ENCODE peak calls at places on chromosomes 16 and 17, in seven cellular contexts. Z, M, T, F, D, N and B are unnamed samples.

GRCh38 chr17:13500947-13501346 is 100.8 kb downstream of the HS3ST3A1 start:
- DNase-seq in F (no peak), M (no peak), N (no peak), D (no peak), Z (no peak), T (no peak), B (no peak)

GRCh38 chr16:64687796-64688195 is 434.1 kb downstream of the CDH11 start:
- DNase-seq in D (no peak), Z (no peak), F (no peak), T (no peak), M (no peak), N (no peak), B (no peak)

GRCh38 chr16:89104303-89104702 is 10.7 kb downstream of the ACSF3 start:
- DNase-seq in M (no peak), Z (no peak), T (no peak), F (no peak), D (peak; percentile 43), N (no peak), B (no peak)

GRCh38 chr16:89200124-89200849 is at the start of gene SLC22A31:
- DNase-seq in Z (no peak), T (no peak), F (no peak), N (no peak), D (peak; percentile 60), M (peak; percentile 56), B (no peak)

GRCh38 chr16:65122974-65123845 is 1.3 kb upstream of the CDH11 start:
- DNase-seq in F (peak; percentile 70), M (peak; percentile 88), D (peak; percentile 84), N (no peak), Z (no peak), T (no peak), B (no peak)

GRCh38 chr17:3529817-3530741 is 27.5 kb downstream of the TRPV3 start:
- DNase-seq in F (no peak), N (no peak), T (no peak), D (peak; percentile 66), Z (no peak), M (peak; percentile 79), B (no peak)

GRCh38 chr16:30401768-30402425 is 5.5 kb upstream of the ZNF771 start:
- DNase-seq in T (no peak), N (no peak), Z (no peak), F (no peak), M (no peak), D (no peak), B (no peak)

GRCh38 chr16:8204096-8204495 is 386.2 kb downstream of the TMEM114 start:
- DNase-seq in F (no peak), N (no peak), T (no peak), Z (no peak), M (no peak), D (no peak), B (no peak)

GRCh38 chr17:31197991-31198390 is 99.0 kb downstream of the OMG start:
- DNase-seq in T (no peak), D (no peak), M (no peak), F (peak; percentile 48), N (no peak), Z (no peak), B (no peak)

GRCh38 chr17:17351356-17351891 is 48.3 kb downstream of the NT5M start:
- DNase-seq in Z (no peak), N (no peak), F (no peak), M (peak; percentile 55), T (no peak), D (peak; percentile 63), B (no peak)

GRCh38 chr17:4972752-4973151 is 5.1 kb upstream of the SPAG7 start:
- DNase-seq in M (no peak), N (no peak), T (no peak), D (no peak), F (no peak), Z (no peak), B (no peak)

GRCh38 chr17:59400858-59401257 is 69.4 kb downstream of the YPEL2 start:
- DNase-seq in F (no peak), T (no peak), D (no peak), M (no peak), Z (no peak), N (no peak), B (no peak)

GRCh38 chr17:74566132-74566753 is 1.1 kb downstream of the CD300H start:
- DNase-seq in M (no peak), T (peak; percentile 66), Z (no peak), D (peak; percentile 82), N (peak; percentile 38), F (peak; percentile 16), B (peak; percentile 74)

GRCh38 chr17:78313735-78314648 is 45.9 kb downstream of the SOCS3 start:
- DNase-seq in N (peak; percentile 85), D (peak; percentile 89), Z (peak; percentile 70), M (peak; percentile 88), T (no peak), F (peak; percentile 75), B (peak; percentile 83)

GRCh38 chr17:66578781-66579489 is 256.0 kb upstream of the CACNG5 start:
- DNase-seq in Z (peak; percentile 70), T (peak; percentile 64), M (no peak), D (no peak), N (no peak), F (peak; percentile 34), B (no peak)

GRCh38 chr17:80943346-80944145 is 48.1 kb upstream of the CHMP6 start:
- DNase-seq in D (peak; percentile 31), F (no peak), M (peak; percentile 51), Z (no peak), T (no peak), N (no peak), B (no peak)

GRCh38 chr16:1503110-1503955 is 10.2 kb downstream of the TELO2 start:
- DNase-seq in N (no peak), D (no peak), M (no peak), F (no peak), Z (no peak), T (no peak), B (no peak)

GRCh38 chr16:68995011-68995504 is 110.4 kb upstream of the HAS3 start:
- DNase-seq in F (peak; percentile 78), T (no peak), Z (no peak), M (no peak), D (no peak), N (peak; percentile 53), B (peak; percentile 28)

GRCh38 chr17:82718986-82719685 is 2.6 kb downstream of the FN3KRP start:
- DNase-seq in T (no peak), M (no peak), F (no peak), N (no peak), Z (no peak), D (no peak), B (no peak)

GRCh38 chr16:87669672-87670071 is 67.4 kb downstream of the JPH3 start:
- DNase-seq in T (no peak), D (no peak), N (no peak), M (no peak), Z (no peak), F (no peak), B (no peak)

GRCh38 chr17:42284020-42284369 is 4.3 kb upstream of the STAT5A start:
- DNase-seq in Z (no peak), M (peak; percentile 25), T (no peak), D (no peak), N (no peak), F (no peak), B (no peak)

GRCh38 chr16:1062895-1063294 is 9.7 kb upstream of the SSTR5 start:
- DNase-seq in D (no peak), F (no peak), N (no peak), T (no peak), M (no peak), Z (no peak), B (no peak)

GRCh38 chr17:17511971-17512858 is 16.0 kb upstream of the RASD1 start:
- DNase-seq in F (peak; percentile 98), T (no peak), Z (no peak), N (no peak), M (peak; percentile 58), D (peak; percentile 62), B (no peak)

GRCh38 chr17:59439711-59440110 is 108.3 kb downstream of the YPEL2 start:
- DNase-seq in T (no peak), F (no peak), M (no peak), Z (no peak), D (no peak), N (no peak), B (no peak)

GRCh38 chr17:66520986-66521385 is 218.6 kb downstream of the PRKCA start:
- DNase-seq in N (no peak), T (no peak), F (no peak), Z (no peak), M (no peak), D (no peak), B (no peak)

GRCh38 chr16:15765880-15766279 is 90.9 kb downstream of the MYH11 start:
- DNase-seq in Z (peak; percentile 11), T (peak; percentile 49), D (no peak), M (no peak), F (peak; percentile 34), N (peak; percentile 41), B (peak; percentile 58)

GRCh38 chr17:75077490-75078096 is 10.2 kb upstream of the SLC16A5 start:
- DNase-seq in F (no peak), T (no peak), M (peak; percentile 74), D (peak; percentile 95), Z (no peak), N (peak; percentile 60), B (no peak)

GRCh38 chr17:65759532-65759931 is 198.1 kb upstream of the AXIN2 start:
- DNase-seq in D (no peak), M (no peak), T (no peak), N (no peak), Z (no peak), F (no peak), B (no peak)

GRCh38 chr17:77371888-77372443 is 231.2 kb downstream of the SEC14L1 start:
- DNase-seq in T (no peak), Z (no peak), M (no peak), N (no peak), D (peak; percentile 77), F (no peak), B (no peak)

GRCh38 chr17:62597920-62598319 is 29.6 kb upstream of the MRC2 start:
- DNase-seq in D (no peak), T (no peak), N (no peak), F (peak; percentile 43), M (no peak), Z (no peak), B (no peak)

GRCh38 chr17:18925187-18925586 is 26.8 kb upstream of the SLC5A10 start:
- DNase-seq in Z (no peak), D (no peak), N (no peak), T (no peak), F (no peak), M (no peak), B (no peak)